ENCODE peak calls at places on chromosomes 12 and 14, in six cellular contexts. One of them, this sample, is unnamed.
A peak's percentile ranks its signal among the peaks of the same experiment; 100 is the strongest.

GRCh38 chr12:61272441-61272840 is 987.8 kb upstream of the USP15 start:
- DNase-seq in M059J: no peak
- DNase-seq in neural crest cell: no peak
- DNase-seq in NCI-H524 treated with DMSO at 0.1 percent for 48 hours: no peak
- DNase-seq in DMS79 treated with DMSO at 0.1 percent for 48 hours: no peak
- DNase-seq in stimulated activated CD8-positive, alpha-beta memory T cell treated with anti-CD3 and anti-CD28 coated beads, Interleukin-12 subunit alpha, Interleukin-12 subunit beta, amount 100 ng/mL, for 1 hour: no peak
- DNase-seq in this sample: no peak

GRCh38 chr12:89524201-89525001 is at the start of gene GALNT4:
- DNase-seq in DMS79 treated with DMSO at 0.1 percent for 48 hours: peak; percentile 48
- DNase-seq in NCI-H524 treated with DMSO at 0.1 percent for 48 hours: no peak
- DNase-seq in stimulated activated CD8-positive, alpha-beta memory T cell treated with anti-CD3 and anti-CD28 coated beads, Interleukin-12 subunit alpha, Interleukin-12 subunit beta, amount 100 ng/mL, for 1 hour: peak; percentile 58
- DNase-seq in M059J: peak; percentile 83
- DNase-seq in neural crest cell: peak; percentile 81
- DNase-seq in this sample: no peak

GRCh38 chr12:21894792-21895392 is 46.3 kb downstream of the ABCC9 start:
- DNase-seq in DMS79 treated with DMSO at 0.1 percent for 48 hours: no peak
- DNase-seq in NCI-H524 treated with DMSO at 0.1 percent for 48 hours: no peak
- DNase-seq in stimulated activated CD8-positive, alpha-beta memory T cell treated with anti-CD3 and anti-CD28 coated beads, Interleukin-12 subunit alpha, Interleukin-12 subunit beta, amount 100 ng/mL, for 1 hour: no peak
- DNase-seq in neural crest cell: no peak
- DNase-seq in M059J: no peak
- DNase-seq in this sample: no peak

GRCh38 chr12:56206373-56207166 is 15.2 kb downstream of the RNF41 start:
- DNase-seq in neural crest cell: peak; percentile 52
- DNase-seq in NCI-H524 treated with DMSO at 0.1 percent for 48 hours: no peak
- DNase-seq in M059J: peak; percentile 41
- DNase-seq in DMS79 treated with DMSO at 0.1 percent for 48 hours: no peak
- DNase-seq in stimulated activated CD8-positive, alpha-beta memory T cell treated with anti-CD3 and anti-CD28 coated beads, Interleukin-12 subunit alpha, Interleukin-12 subunit beta, amount 100 ng/mL, for 1 hour: no peak
- DNase-seq in this sample: no peak

GRCh38 chr14:72714094-72714493 is 179.8 kb downstream of the DPF3 start:
- DNase-seq in stimulated activated CD8-positive, alpha-beta memory T cell treated with anti-CD3 and anti-CD28 coated beads, Interleukin-12 subunit alpha, Interleukin-12 subunit beta, amount 100 ng/mL, for 1 hour: peak; percentile 12
- DNase-seq in M059J: no peak
- DNase-seq in neural crest cell: no peak
- DNase-seq in DMS79 treated with DMSO at 0.1 percent for 48 hours: no peak
- DNase-seq in NCI-H524 treated with DMSO at 0.1 percent for 48 hours: no peak
- DNase-seq in this sample: no peak

GRCh38 chr14:91417134-91417982 is at the start of gene CCDC88C:
- DNase-seq in stimulated activated CD8-positive, alpha-beta memory T cell treated with anti-CD3 and anti-CD28 coated beads, Interleukin-12 subunit alpha, Interleukin-12 subunit beta, amount 100 ng/mL, for 1 hour: peak; percentile 60
- DNase-seq in NCI-H524 treated with DMSO at 0.1 percent for 48 hours: no peak
- DNase-seq in neural crest cell: peak; percentile 58
- DNase-seq in DMS79 treated with DMSO at 0.1 percent for 48 hours: peak; percentile 60
- DNase-seq in M059J: peak; percentile 48
- DNase-seq in this sample: no peak

GRCh38 chr12:122308811-122309210 is 42.5 kb upstream of the VPS33A start:
- DNase-seq in stimulated activated CD8-positive, alpha-beta memory T cell treated with anti-CD3 and anti-CD28 coated beads, Interleukin-12 subunit alpha, Interleukin-12 subunit beta, amount 100 ng/mL, for 1 hour: no peak
- DNase-seq in neural crest cell: no peak
- DNase-seq in M059J: no peak
- DNase-seq in DMS79 treated with DMSO at 0.1 percent for 48 hours: no peak
- DNase-seq in NCI-H524 treated with DMSO at 0.1 percent for 48 hours: no peak
- DNase-seq in this sample: no peak

GRCh38 chr14:72677664-72678063 is 216.2 kb downstream of the DPF3 start:
- DNase-seq in NCI-H524 treated with DMSO at 0.1 percent for 48 hours: no peak
- DNase-seq in M059J: no peak
- DNase-seq in DMS79 treated with DMSO at 0.1 percent for 48 hours: no peak
- DNase-seq in stimulated activated CD8-positive, alpha-beta memory T cell treated with anti-CD3 and anti-CD28 coated beads, Interleukin-12 subunit alpha, Interleukin-12 subunit beta, amount 100 ng/mL, for 1 hour: no peak
- DNase-seq in neural crest cell: no peak
- DNase-seq in this sample: no peak

GRCh38 chr14:97298331-97298730 is 501.1 kb downstream of the VRK1 start:
- DNase-seq in M059J: no peak
- DNase-seq in DMS79 treated with DMSO at 0.1 percent for 48 hours: no peak
- DNase-seq in stimulated activated CD8-positive, alpha-beta memory T cell treated with anti-CD3 and anti-CD28 coated beads, Interleukin-12 subunit alpha, Interleukin-12 subunit beta, amount 100 ng/mL, for 1 hour: no peak
- DNase-seq in NCI-H524 treated with DMSO at 0.1 percent for 48 hours: no peak
- DNase-seq in neural crest cell: no peak
- DNase-seq in this sample: no peak

GRCh38 chr12:108356902-108357806 is 18.0 kb upstream of the CMKLR1 start:
- DNase-seq in NCI-H524 treated with DMSO at 0.1 percent for 48 hours: no peak
- DNase-seq in DMS79 treated with DMSO at 0.1 percent for 48 hours: no peak
- DNase-seq in stimulated activated CD8-positive, alpha-beta memory T cell treated with anti-CD3 and anti-CD28 coated beads, Interleukin-12 subunit alpha, Interleukin-12 subunit beta, amount 100 ng/mL, for 1 hour: no peak
- DNase-seq in M059J: no peak
- DNase-seq in neural crest cell: no peak
- DNase-seq in this sample: peak; percentile 6

GRCh38 chr12:47488888-47489287 is 216.9 kb downstream of the RPAP3 start:
- DNase-seq in neural crest cell: no peak
- DNase-seq in NCI-H524 treated with DMSO at 0.1 percent for 48 hours: no peak
- DNase-seq in DMS79 treated with DMSO at 0.1 percent for 48 hours: no peak
- DNase-seq in M059J: no peak
- DNase-seq in stimulated activated CD8-positive, alpha-beta memory T cell treated with anti-CD3 and anti-CD28 coated beads, Interleukin-12 subunit alpha, Interleukin-12 subunit beta, amount 100 ng/mL, for 1 hour: no peak
- DNase-seq in this sample: no peak

GRCh38 chr14:90450667-90451066 is 53.8 kb downstream of the CALM1 start:
- DNase-seq in M059J: no peak
- DNase-seq in stimulated activated CD8-positive, alpha-beta memory T cell treated with anti-CD3 and anti-CD28 coated beads, Interleukin-12 subunit alpha, Interleukin-12 subunit beta, amount 100 ng/mL, for 1 hour: no peak
- DNase-seq in neural crest cell: no peak
- DNase-seq in NCI-H524 treated with DMSO at 0.1 percent for 48 hours: no peak
- DNase-seq in DMS79 treated with DMSO at 0.1 percent for 48 hours: no peak
- DNase-seq in this sample: no peak

GRCh38 chr12:28191018-28191595 is 851 bp downstream of the CCDC91 start:
- DNase-seq in stimulated activated CD8-positive, alpha-beta memory T cell treated with anti-CD3 and anti-CD28 coated beads, Interleukin-12 subunit alpha, Interleukin-12 subunit beta, amount 100 ng/mL, for 1 hour: no peak
- DNase-seq in NCI-H524 treated with DMSO at 0.1 percent for 48 hours: no peak
- DNase-seq in DMS79 treated with DMSO at 0.1 percent for 48 hours: peak; percentile 39
- DNase-seq in neural crest cell: no peak
- DNase-seq in M059J: peak; percentile 81
- DNase-seq in this sample: no peak

GRCh38 chr12:1320021-1320420 is 274.4 kb downstream of the FBXL14 start:
- DNase-seq in NCI-H524 treated with DMSO at 0.1 percent for 48 hours: no peak
- DNase-seq in DMS79 treated with DMSO at 0.1 percent for 48 hours: no peak
- DNase-seq in neural crest cell: no peak
- DNase-seq in stimulated activated CD8-positive, alpha-beta memory T cell treated with anti-CD3 and anti-CD28 coated beads, Interleukin-12 subunit alpha, Interleukin-12 subunit beta, amount 100 ng/mL, for 1 hour: no peak
- DNase-seq in M059J: no peak
- DNase-seq in this sample: no peak

GRCh38 chr12:2267624-2268477 is 215.1 kb downstream of the CACNA1C start:
- DNase-seq in M059J: peak; percentile 71
- DNase-seq in NCI-H524 treated with DMSO at 0.1 percent for 48 hours: no peak
- DNase-seq in DMS79 treated with DMSO at 0.1 percent for 48 hours: no peak
- DNase-seq in neural crest cell: no peak
- DNase-seq in stimulated activated CD8-positive, alpha-beta memory T cell treated with anti-CD3 and anti-CD28 coated beads, Interleukin-12 subunit alpha, Interleukin-12 subunit beta, amount 100 ng/mL, for 1 hour: no peak
- DNase-seq in this sample: no peak

GRCh38 chr12:85130631-85131030 is 94.5 kb downstream of the LRRIQ1 start:
- DNase-seq in neural crest cell: no peak
- DNase-seq in M059J: no peak
- DNase-seq in NCI-H524 treated with DMSO at 0.1 percent for 48 hours: no peak
- DNase-seq in DMS79 treated with DMSO at 0.1 percent for 48 hours: no peak
- DNase-seq in stimulated activated CD8-positive, alpha-beta memory T cell treated with anti-CD3 and anti-CD28 coated beads, Interleukin-12 subunit alpha, Interleukin-12 subunit beta, amount 100 ng/mL, for 1 hour: no peak
- DNase-seq in this sample: no peak

GRCh38 chr14:36099619-36100018 is 76.9 kb downstream of the PTCSC3 start:
- DNase-seq in stimulated activated CD8-positive, alpha-beta memory T cell treated with anti-CD3 and anti-CD28 coated beads, Interleukin-12 subunit alpha, Interleukin-12 subunit beta, amount 100 ng/mL, for 1 hour: no peak
- DNase-seq in M059J: no peak
- DNase-seq in NCI-H524 treated with DMSO at 0.1 percent for 48 hours: no peak
- DNase-seq in DMS79 treated with DMSO at 0.1 percent for 48 hours: no peak
- DNase-seq in neural crest cell: no peak
- DNase-seq in this sample: no peak

GRCh38 chr14:64417771-64418125 is 29.6 kb downstream of the MTHFD1 start:
- DNase-seq in neural crest cell: no peak
- DNase-seq in stimulated activated CD8-positive, alpha-beta memory T cell treated with anti-CD3 and anti-CD28 coated beads, Interleukin-12 subunit alpha, Interleukin-12 subunit beta, amount 100 ng/mL, for 1 hour: no peak
- DNase-seq in NCI-H524 treated with DMSO at 0.1 percent for 48 hours: no peak
- DNase-seq in DMS79 treated with DMSO at 0.1 percent for 48 hours: no peak
- DNase-seq in M059J: no peak
- DNase-seq in this sample: no peak

GRCh38 chr14:96554315-96554910 is 52.2 kb downstream of the PAPOLA start:
- DNase-seq in DMS79 treated with DMSO at 0.1 percent for 48 hours: no peak
- DNase-seq in NCI-H524 treated with DMSO at 0.1 percent for 48 hours: peak; percentile 62
- DNase-seq in stimulated activated CD8-positive, alpha-beta memory T cell treated with anti-CD3 and anti-CD28 coated beads, Interleukin-12 subunit alpha, Interleukin-12 subunit beta, amount 100 ng/mL, for 1 hour: no peak
- DNase-seq in M059J: no peak
- DNase-seq in neural crest cell: no peak
- DNase-seq in this sample: no peak

GRCh38 chr14:50186088-50186487 is 45.3 kb downstream of the SOS2 start:
- DNase-seq in stimulated activated CD8-positive, alpha-beta memory T cell treated with anti-CD3 and anti-CD28 coated beads, Interleukin-12 subunit alpha, Interleukin-12 subunit beta, amount 100 ng/mL, for 1 hour: no peak
- DNase-seq in M059J: no peak
- DNase-seq in neural crest cell: no peak
- DNase-seq in DMS79 treated with DMSO at 0.1 percent for 48 hours: no peak
- DNase-seq in NCI-H524 treated with DMSO at 0.1 percent for 48 hours: no peak
- DNase-seq in this sample: no peak